ENCODE peak calls at places on chromosomes 12 and 14, in ten cellular contexts. X, K, B, D, A, J, V, Y, G and R are unnamed samples.

GRCh38 chr12:126667340-126667739 is 1599.6 kb upstream of the TMEM132C start:
- DNase-seq in X (peak; percentile 95), K (peak; percentile 96), B (no peak), D (no peak), A (no peak), J (no peak), V (no peak), Y (no peak), G (peak; percentile 98), R (no peak)

GRCh38 chr14:63435838-63436237 is 107.3 kb downstream of the PPP2R5E start:
- DNase-seq in X (peak; percentile 52), K (peak; percentile 82), B (peak; percentile 83), D (peak; percentile 63), A (no peak), J (peak; percentile 78), V (no peak), Y (peak; percentile 83), G (peak; percentile 50), R (no peak)

GRCh38 chr14:99590746-99591555 is 13.1 kb downstream of the CCDC85C start:
- DNase-seq in X (peak; percentile 58), K (peak; percentile 41), B (no peak), D (peak; percentile 26), A (no peak), J (peak; percentile 62), V (no peak), Y (no peak), G (peak; percentile 68), R (no peak)

GRCh38 chr14:53325176-53325806 is 172.2 kb upstream of the DDHD1 start:
- DNase-seq in X (no peak), K (peak; percentile 26), B (no peak), D (no peak), A (no peak), J (no peak), V (no peak), Y (no peak), G (no peak), R (peak; percentile 58)

GRCh38 chr12:68080577-68080976 is 79.0 kb downstream of the IFNG start:
- DNase-seq in X (no peak), K (no peak), B (no peak), D (no peak), A (no peak), J (no peak), V (peak; percentile 11), Y (no peak), G (no peak), R (peak; percentile 73)

GRCh38 chr14:35808076-35808657 is 928 bp downstream of the RALGAPA1 start:
- DNase-seq in X (peak; percentile 16), K (peak; percentile 25), B (no peak), D (no peak), A (peak; percentile 20), J (no peak), V (peak; percentile 21), Y (no peak), G (peak; percentile 10), R (no peak)

GRCh38 chr12:108907861-108908302 is 28.0 kb downstream of the DAO start:
- DNase-seq in X (no peak), K (peak; percentile 5), B (no peak), D (no peak), A (no peak), J (no peak), V (no peak), Y (no peak), G (peak; percentile 35), R (no peak)

GRCh38 chr12:115204957-115205754 is 521.2 kb upstream of the TBX3 start:
- DNase-seq in X (peak; percentile 39), K (peak; percentile 70), B (no peak), D (no peak), A (no peak), J (no peak), V (no peak), Y (no peak), G (peak; percentile 72), R (no peak)

GRCh38 chr14:20386276-20386855 is 26.9 kb downstream of the TEP1 start:
- DNase-seq in X (no peak), K (no peak), B (no peak), D (no peak), A (no peak), J (no peak), V (no peak), Y (no peak), G (no peak), R (no peak)

GRCh38 chr14:35196571-35196970 is 74.2 kb downstream of the PRORP start:
- DNase-seq in X (no peak), K (no peak), B (no peak), D (no peak), A (no peak), J (no peak), V (no peak), Y (no peak), G (no peak), R (no peak)

DNA sequence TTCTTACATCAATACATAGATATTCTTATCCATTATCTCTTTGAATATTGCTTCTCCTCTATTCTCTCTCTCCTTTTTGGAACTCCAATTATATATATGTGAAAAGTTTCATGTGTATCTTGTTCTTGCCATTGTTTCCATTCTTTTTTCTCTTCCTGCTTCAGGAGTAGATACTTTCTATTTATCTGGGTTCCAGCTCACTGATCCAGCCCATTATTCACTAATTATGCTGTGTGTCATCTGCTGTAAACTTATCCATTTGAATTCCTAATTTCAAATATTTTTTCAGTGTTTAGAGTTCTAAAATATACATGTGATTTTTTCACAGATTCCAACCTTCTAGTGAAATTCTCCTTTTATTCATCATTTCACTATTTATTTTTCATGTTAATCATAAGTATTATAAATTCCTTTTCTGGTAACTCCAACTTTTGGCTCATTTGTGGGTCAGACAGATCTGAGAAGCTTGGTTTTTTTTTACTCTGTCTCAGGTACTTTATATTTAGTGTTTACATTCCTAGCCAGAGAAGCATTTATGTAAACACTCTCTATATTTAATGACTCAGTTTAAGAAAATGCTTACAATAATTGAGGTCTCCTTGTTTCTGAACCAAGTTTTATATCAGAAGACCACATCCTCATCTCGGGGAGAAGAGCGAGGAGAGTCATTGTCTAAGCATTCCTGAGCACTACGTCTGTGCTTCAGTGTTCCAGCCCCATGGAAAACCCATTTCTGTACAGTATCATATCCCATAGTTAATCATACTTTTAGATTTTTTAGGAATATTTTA is 15.9 kb upstream of the AMIGO2 start:
- DNase-seq in X (peak; percentile 89), K (peak; percentile 78), B (no peak), D (no peak), A (no peak), J (no peak), V (no peak), Y (no peak), G (peak; percentile 99), R (no peak)
- H3K4me3 ChIP-seq in X (no peak overlapping the region), K (no peak overlapping the region), B (no peak overlapping the region), D (no peak overlapping the region), A (no peak overlapping the region), J (no peak overlapping the region), V (no peak overlapping the region), Y (no peak overlapping the region), G (no peak overlapping the region), R (no peak overlapping the region)

GRCh38 chr12:52278530-52278929 is 4.1 kb downstream of the KRT86 start:
- DNase-seq in X (no peak), K (no peak), B (no peak), D (no peak), A (no peak), J (no peak), V (no peak), Y (no peak), G (no peak), R (no peak)

GRCh38 chr12:52277486-52278245 is 3.2 kb downstream of the KRT86 start:
- DNase-seq in X (no peak), K (no peak), B (no peak), D (no peak), A (no peak), J (no peak), V (no peak), Y (no peak), G (no peak), R (no peak)

GRCh38 chr12:52280319-52280795 is 5.9 kb downstream of the KRT86 start:
- DNase-seq in X (peak; percentile 91), K (peak; percentile 100), B (peak; percentile 33), D (peak; percentile 36), A (no peak), J (no peak), V (no peak), Y (peak; percentile 84), G (peak; percentile 95), R (no peak)

GRCh38 chr12:52279683-52280318 is 5.4 kb downstream of the KRT86 start:
- DNase-seq in X (peak; percentile 29), K (no peak), B (no peak), D (no peak), A (no peak), J (no peak), V (no peak), Y (no peak), G (peak; percentile 73), R (no peak)

DNA sequence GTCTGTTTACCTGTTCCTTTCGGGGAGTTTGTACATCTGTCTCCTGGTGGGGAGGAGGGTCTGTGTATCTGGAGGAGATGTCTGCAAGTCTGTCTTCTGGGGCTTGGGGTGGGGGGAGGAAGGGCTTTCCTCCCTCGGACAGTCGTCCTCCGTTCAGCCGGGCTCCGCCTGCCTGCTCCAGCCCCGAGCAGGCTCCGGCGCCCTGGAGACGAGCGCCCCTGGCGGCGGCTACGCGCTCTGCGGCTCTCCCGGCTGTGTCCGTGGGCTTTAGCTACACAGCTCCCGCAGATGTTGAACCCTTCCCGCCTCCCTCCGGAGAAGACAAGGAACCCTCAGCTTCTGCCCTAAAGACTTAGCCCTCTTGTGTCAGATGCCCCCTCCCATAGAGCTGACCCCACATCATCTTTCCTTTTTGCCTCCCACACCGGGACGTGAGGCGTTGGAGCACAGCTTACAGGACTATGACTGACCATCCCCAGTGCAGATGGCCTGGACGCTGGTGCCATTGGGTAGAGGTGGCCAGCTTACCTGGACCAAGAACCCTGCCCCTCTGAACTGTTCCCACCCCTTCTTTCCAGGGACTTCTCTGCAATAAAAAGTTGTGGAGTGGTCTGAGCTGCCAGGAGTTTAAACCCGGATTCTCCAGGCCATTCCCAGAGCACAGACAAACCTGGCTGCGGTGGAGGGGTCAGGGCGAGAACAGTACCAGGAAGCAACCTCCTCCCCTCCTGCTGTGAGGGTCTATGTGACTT is 4.7 kb downstream of the KRT86 start:
- DNase-seq in X (peak; percentile 71), K (peak; percentile 83), B (peak; percentile 62), D (peak; percentile 75), A (peak; percentile 32), J (peak; percentile 96), V (peak; percentile 49), Y (peak; percentile 91), G (peak; percentile 55), R (no peak)
- H3K4me3 ChIP-seq in X (no peak overlapping the region), K (no peak overlapping the region), B (no peak overlapping the region), D (no peak overlapping the region), A (no peak overlapping the region), J (no peak overlapping the region), V (no peak overlapping the region), Y (peak overlapping the region; percentile 8), G (peak overlapping the region; percentile 6), R (peak overlapping the region; percentile 16)

GRCh38 chr12:106132175-106133135 is 6.3 kb downstream of the NUAK1 start:
- DNase-seq in X (no peak), K (no peak), B (no peak), D (no peak), A (no peak), J (no peak), V (no peak), Y (no peak), G (no peak), R (no peak)
- H3K4me3 ChIP-seq in X (no peak overlapping the region), K (no peak overlapping the region), B (no peak overlapping the region), D (no peak overlapping the region), A (no peak overlapping the region), J (no peak overlapping the region), V (no peak overlapping the region), Y (peak overlapping the region; percentile 9), G (no peak overlapping the region), R (no peak overlapping the region)

DNA sequence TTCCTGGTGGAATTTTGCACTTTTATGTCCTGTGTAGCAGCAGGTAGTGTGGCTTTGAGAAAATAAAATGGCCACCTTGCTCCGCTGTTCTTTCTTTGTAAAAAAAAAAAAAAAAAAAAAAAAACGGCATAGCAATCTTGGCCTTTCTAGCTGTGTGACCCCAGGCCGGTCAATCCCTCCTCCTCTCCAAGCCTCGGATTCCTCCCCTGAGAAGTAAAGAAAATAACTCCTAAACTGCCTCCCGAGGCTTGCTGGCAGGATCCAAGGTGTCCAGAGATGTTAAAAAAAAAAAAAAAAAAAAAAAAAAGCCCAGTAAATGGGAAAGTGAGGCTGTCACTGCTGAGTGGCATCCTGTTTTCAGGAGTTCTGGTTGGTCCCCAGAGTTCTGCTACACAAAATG is 23.9 kb upstream of the MAP1LC3B2 start:
- DNase-seq in X (no peak), K (no peak), B (peak; percentile 45), D (no peak), A (no peak), J (no peak), V (no peak), Y (no peak), G (no peak), R (no peak)
- H3K4me3 ChIP-seq in X (no peak overlapping the region), K (no peak overlapping the region), B (peak overlapping the region; percentile 67), D (no peak overlapping the region), A (no peak overlapping the region), J (no peak overlapping the region), V (no peak overlapping the region), Y (no peak overlapping the region), G (no peak overlapping the region), R (no peak overlapping the region)